ENCODE peak calls at places on chromosomes 11 and 22, in ten cellular contexts. N is HS-5, U is LoVo, H is EH, L is HT-29, O is upper lobe of right lung, K is HEK293T, P is pancreas, V is NCI-H460, A is HFFc6. S is an unnamed sample.

GRCh38 chr11:44687310-44687842 is 39.4 kb upstream of the TSPAN18 start:
- DNase-seq in K (no peak), A (no peak), V (no peak), O (no peak), L (no peak), P (no peak), N (no peak), H (no peak), U (no peak), S (no peak)

GRCh38 chr11:106463796-106464201 is 386.3 kb downstream of the AASDHPPT start:
- DNase-seq in V (no peak), U (no peak), O (no peak), H (peak), K (no peak), P (no peak), A (no peak), L (no peak), N (no peak), S (no peak)

GRCh38 chr11:122563761-122564160 is 91.8 kb upstream of the UBASH3B start:
- DNase-seq in N (no peak), P (no peak), K (no peak), U (no peak), O (no peak), V (no peak), A (no peak), L (no peak), H (no peak), S (no peak)

GRCh38 chr11:39541945-39542351 is 1917.5 kb downstream of the LRRC4C start:
- DNase-seq in L (peak), H (no peak), K (no peak), P (no peak), V (no peak), A (no peak), N (no peak), U (no peak), O (no peak), S (peak)

GRCh38 chr22:44382461-44383038 is 69.8 kb upstream of the SHISAL1 start:
- DNase-seq in K (no peak), H (no peak), O (peak), N (no peak), P (peak), V (no peak), A (no peak), L (no peak), U (no peak), S (no peak)

GRCh38 chr11:44848203-44848962 is 102.3 kb downstream of the TP53I11 start:
- DNase-seq in O (no peak), L (no peak), K (no peak), V (no peak), U (no peak), A (no peak), H (no peak), N (no peak), P (no peak), S (peak)

GRCh38 chr11:74325649-74326645 is 14.5 kb upstream of the P4HA3 start:
- DNase-seq in K (no peak), H (peak), O (peak), L (no peak), A (peak), N (no peak), V (no peak), U (no peak), P (peak), S (no peak)

GRCh38 chr22:38802671-38803121 is 8.8 kb upstream of the DNAL4 start:
- DNase-seq in A (peak), K (no peak), P (no peak), U (peak), N (peak), H (peak), L (no peak), O (no peak), V (peak), S (peak)

GRCh38 chr22:45164217-45165123 is 745 bp downstream of the NUP50 start:
- DNase-seq in H (peak), N (no peak), O (peak), L (peak), K (peak), A (no peak), U (no peak), V (no peak), P (peak), S (peak)

GRCh38 chr11:101863361-101863760 is 51.4 kb upstream of the CEP126 start:
- DNase-seq in V (no peak), P (no peak), K (no peak), A (peak), N (peak), O (no peak), U (no peak), H (peak), L (no peak), S (no peak)

GRCh38 chr11:1048375-1049070 is 12.0 kb upstream of the MUC6 start:
- DNase-seq in A (no peak), L (no peak), V (no peak), U (no peak), O (peak), H (no peak), N (no peak), P (no peak), K (no peak), S (no peak)

GRCh38 chr11:17036666-17037658 is 22.7 kb upstream of the PLEKHA7 start:
- DNase-seq in N (no peak), V (no peak), O (no peak), A (no peak), P (no peak), K (no peak), H (peak), L (peak), U (no peak), S (peak)

GRCh38 chr11:117144477-117145392 is 648 bp downstream of the PAFAH1B2 start:
- DNase-seq in N (no peak), K (peak), U (peak), P (peak), V (peak), L (peak), O (peak), H (peak), A (peak), S (peak)

GRCh38 chr11:125918140-125918840 is 14.0 kb downstream of the DDX25 start:
- DNase-seq in N (no peak), P (no peak), O (no peak), U (no peak), H (no peak), K (no peak), V (no peak), A (no peak), L (no peak), S (peak)

GRCh38 chr11:131064373-131064991 is 148.2 kb upstream of the SNX19 start:
- DNase-seq in U (peak), V (peak), K (peak), O (peak), L (peak), A (peak), H (peak), N (no peak), P (peak), S (peak)

GRCh38 chr11:35364101-35364780 is 55.1 kb downstream of the SLC1A2 start:
- DNase-seq in L (peak), N (peak), V (no peak), U (peak), P (no peak), H (peak), K (no peak), O (peak), A (peak), S (no peak)

GRCh38 chr11:46237248-46238077 is 40.0 kb upstream of the CREB3L1 start:
- DNase-seq in L (peak), H (peak), P (peak), V (peak), A (peak), K (peak), O (peak), N (peak), U (peak), S (peak)

GRCh38 chr11:114162719-114163123 is 103.2 kb downstream of the ZBTB16 start:
- DNase-seq in A (peak), H (peak), K (peak), U (peak), L (peak), N (peak), P (peak), O (peak), V (peak), S (peak)

GRCh38 chr22:20437253-20438065 is at the start of gene SCARF2:
- DNase-seq in O (peak), N (no peak), P (peak), H (peak), K (peak), U (no peak), L (no peak), V (no peak), A (no peak), S (peak)

GRCh38 chr11:118304227-118304808 is at the start of gene CD3E:
- DNase-seq in L (no peak), N (no peak), U (no peak), K (no peak), P (no peak), H (no peak), V (no peak), O (no peak), A (no peak), S (no peak)

GRCh38 chr11:117420598-117420997 is 92.9 kb downstream of the CEP164 start:
- DNase-seq in U (no peak), K (no peak), L (no peak), A (no peak), P (no peak), O (peak), H (no peak), V (no peak), N (no peak), S (no peak)

GRCh38 chr22:49879871-49880270 is 26.2 kb downstream of the ZBED4 start:
- DNase-seq in K (no peak), A (no peak), P (no peak), H (no peak), U (no peak), N (no peak), L (no peak), O (no peak), V (no peak), S (no peak)

GRCh38 chr11:99973993-99974392 is 713.1 kb upstream of the ARHGAP42 start:
- DNase-seq in H (no peak), L (no peak), P (no peak), N (peak), K (no peak), V (no peak), U (no peak), O (no peak), A (no peak), S (no peak)

GRCh38 chr11:113874096-113874919 is 1.1 kb downstream of the USP28 start:
- DNase-seq in U (peak), P (no peak), V (no peak), H (peak), K (no peak), O (no peak), L (no peak), A (no peak), N (no peak), S (peak)

GRCh38 chr11:65115361-65116082 is 2.0 kb downstream of the ZNHIT2 start:
- DNase-seq in V (no peak), N (no peak), U (no peak), P (peak), A (no peak), H (no peak), K (no peak), L (no peak), O (no peak), S (no peak)

GRCh38 chr11:95293116-95293515 is 62.1 kb upstream of the SESN3 start:
- DNase-seq in V (no peak), H (no peak), A (no peak), L (no peak), K (no peak), N (no peak), U (no peak), P (no peak), O (no peak), S (no peak)

GRCh38 chr11:60914620-60915249 is 777 bp downstream of the TMEM109 start:
- DNase-seq in U (no peak), P (no peak), V (no peak), L (peak), N (no peak), A (no peak), H (peak), K (peak), O (peak), S (peak)

GRCh38 chr22:19036523-19037273 is 85.5 kb downstream of the DGCR2 start:
- DNase-seq in V (no peak), N (no peak), L (peak), P (peak), U (no peak), K (no peak), O (peak), A (no peak), H (peak), S (peak)

GRCh38 chr11:112173152-112173551 is 2.2 kb upstream of the BCO2 start:
- DNase-seq in N (no peak), L (no peak), U (no peak), K (no peak), O (no peak), H (peak), A (no peak), V (peak), P (no peak), S (peak)

GRCh38 chr11:102990145-102990544 is 34.6 kb upstream of the MMP13 start:
- DNase-seq in K (no peak), O (no peak), N (no peak), V (no peak), U (no peak), L (no peak), H (no peak), P (no peak), A (no peak), S (no peak)

GRCh38 chr11:75024764-75025211 is 36.1 kb downstream of the NEU3 start:
- DNase-seq in H (no peak), A (no peak), U (no peak), V (no peak), O (no peak), P (no peak), L (no peak), N (no peak), K (no peak), S (peak)

GRCh38 chr11:46277313-46277622 is 194 bp upstream of the CREB3L1 start:
- DNase-seq in K (peak), U (peak), H (peak), P (no peak), L (peak), V (no peak), N (no peak), O (no peak), A (peak), S (no peak)

GRCh38 chr22:45885941-45886395 is 91.0 kb downstream of the WNT7B start:
- DNase-seq in N (no peak), P (peak), O (peak), K (no peak), H (no peak), L (no peak), V (no peak), U (no peak), A (no peak), S (no peak)

GRCh38 chr11:65366340-65366773 is 11.8 kb downstream of the TIGD3 start:
- DNase-seq in K (peak), N (peak), O (no peak), U (peak), V (peak), A (peak), L (peak), P (no peak), H (peak), S (peak)

GRCh38 chr22:27602390-27602789 is 199.2 kb downstream of the MN1 start:
- DNase-seq in N (no peak), K (peak), V (no peak), O (no peak), H (no peak), L (no peak), P (no peak), U (no peak), A (no peak), S (no peak)

GRCh38 chr22:43341565-43341964 is 1.6 kb downstream of the SCUBE1 start:
- DNase-seq in K (no peak), A (no peak), N (no peak), U (no peak), P (no peak), O (no peak), H (no peak), L (no peak), V (no peak), S (peak)

GRCh38 chr22:35140879-35141745 is 75.2 kb downstream of the ISX start:
- DNase-seq in P (no peak), A (no peak), V (no peak), O (no peak), H (no peak), N (no peak), L (no peak), U (no peak), K (no peak), S (no peak)

GRCh38 chr22:50606126-50606525 is 5.5 kb downstream of the MAPK8IP2 start:
- DNase-seq in K (no peak), A (no peak), U (no peak), H (no peak), N (no peak), O (no peak), P (no peak), V (no peak), L (no peak), S (no peak)

GRCh38 chr11:15114501-15115475 is at the start of gene INSC:
- DNase-seq in O (no peak), U (no peak), K (no peak), A (no peak), N (no peak), P (peak), L (no peak), H (peak), V (no peak), S (peak)

S was measured in DMS53.